ENCODE peak calls at places on chromosomes 13 and 19, in eight cellular contexts. S, X, F, A, R, T, B and O are unnamed samples.

GRCh38 chr19:46271488-46272197 is 25.2 kb upstream of the HIF3A start:
- DNase-seq in A (no peak), X (peak), B (peak), F (peak), S (peak), T (no peak), R (no peak), O (peak)

GRCh38 chr19:48473161-48473966 is 4.2 kb downstream of the CYTH2 start:
- DNase-seq in X (no peak), T (no peak), B (no peak), A (no peak), F (no peak), R (no peak), S (no peak), O (no peak)

GRCh38 chr13:44437356-44438233 is 64.0 kb downstream of the SERP2 start:
- DNase-seq in F (peak), T (no peak), S (peak), A (no peak), B (peak), X (peak), R (no peak), O (peak)

GRCh38 chr19:738509-739128 is 12.3 kb upstream of the MISP start:
- DNase-seq in F (no peak), S (no peak), T (no peak), R (no peak), X (no peak), A (no peak), B (no peak), O (no peak)

GRCh38 chr19:7442423-7442822 is 46.4 kb downstream of the PEX11G start:
- DNase-seq in B (no peak), A (peak), S (peak), T (no peak), R (no peak), F (no peak), X (no peak), O (peak)

GRCh38 chr19:47697863-47698609 is 15.2 kb upstream of the EHD2 start:
- DNase-seq in A (peak), B (peak), S (peak), X (peak), T (peak), F (no peak), R (peak), O (peak)

GRCh38 chr19:8517551-8518442 is 3.8 kb upstream of the ZNF414 start:
- DNase-seq in B (no peak), R (no peak), S (peak), F (no peak), X (no peak), A (no peak), T (no peak), O (peak)

GRCh38 chr13:39327080-39327479 is 275.9 kb downstream of the LHFPL6 start:
- DNase-seq in R (no peak), A (no peak), B (no peak), F (no peak), X (no peak), T (no peak), S (no peak), O (no peak)

GRCh38 chr19:30744741-30745475 is 372.7 kb downstream of the ZNF536 start:
- DNase-seq in S (no peak), B (no peak), R (no peak), T (no peak), F (no peak), X (no peak), A (no peak), O (no peak)

GRCh38 chr13:42384265-42384664 is 112.3 kb downstream of the AKAP11 start:
- DNase-seq in A (no peak), X (peak), R (peak), B (no peak), T (no peak), F (no peak), S (no peak), O (no peak)

GRCh38 chr19:35860818-35861639 is 4.3 kb downstream of the KIRREL2 start:
- DNase-seq in R (no peak), B (no peak), F (no peak), A (no peak), S (peak), X (no peak), T (no peak), O (no peak)
- H3K4me3 ChIP-seq in R (no peak), B (no peak), F (no peak), A (no peak), S (no peak), X (no peak), T (no peak), O (no peak)

GRCh38 chr19:13043285-13043684 is 48.0 kb downstream of the NFIX start:
- DNase-seq in R (no peak), B (no peak), F (no peak), X (no peak), S (no peak), A (peak), T (no peak), O (no peak)
- TF ChIP-seq CTCF in R (no peak), B (no peak), F (no peak), X (no peak), S (no peak), A (no peak), T (no peak), O (no peak)

GRCh38 chr19:58563823-58564222 is 5.4 kb upstream of the UBE2M start:
- DNase-seq in T (no peak), A (peak), S (no peak), X (no peak), R (no peak), F (no peak), B (no peak), O (no peak)
- H3K4me3 ChIP-seq in T (no peak), A (no peak), S (no peak), X (no peak), R (no peak), F (no peak), B (no peak), O (no peak)

GRCh38 chr13:113537205-113537604 is 46.7 kb upstream of the DCUN1D2 start:
- DNase-seq in X (no peak), B (no peak), S (no peak), T (peak), F (no peak), R (no peak), A (no peak), O (no peak)

GRCh38 chr13:113539176-113539575 is 45.4 kb upstream of the TFDP1 start:
- DNase-seq in S (no peak), B (no peak), A (no peak), F (no peak), X (no peak), R (no peak), T (peak), O (no peak)

GRCh38 chr13:113536461-113537110 is 46.1 kb upstream of the DCUN1D2 start:
- DNase-seq in X (no peak), S (no peak), T (peak), R (no peak), F (no peak), B (no peak), A (no peak), O (no peak)

GRCh38 chr13:113538689-113539058 is 45.9 kb upstream of the TFDP1 start:
- DNase-seq in F (no peak), A (no peak), X (no peak), S (no peak), R (no peak), T (peak), B (no peak), O (no peak)

GRCh38 chr13:113537909-113538688 is 46.5 kb upstream of the TFDP1 start:
- DNase-seq in X (no peak), B (no peak), S (no peak), F (no peak), A (no peak), R (no peak), T (peak), O (no peak)
- TF ChIP-seq CTCF in X (no peak), B (no peak), S (no peak), F (no peak), A (no peak), R (no peak), T (no peak), O (no peak)

GRCh38 chr13:101417043-101417406 is 717 bp upstream of the NALCN start:
- DNase-seq in X (peak), F (no peak), S (peak), R (no peak), B (peak), A (no peak), T (no peak), O (no peak)
- H3K4me3 ChIP-seq in X (peak), F (peak), S (no peak), R (peak), B (peak), A (peak), T (peak), O (peak)

GRCh38 chr19:3298853-3299449 is 67.4 kb upstream of the NFIC start:
- DNase-seq in R (no peak), A (no peak), F (no peak), T (no peak), B (no peak), X (no peak), S (no peak), O (no peak)

GRCh38 chr19:3304871-3305423 is 61.4 kb upstream of the NFIC start:
- DNase-seq in X (peak), T (peak), S (peak), B (peak), A (peak), F (no peak), R (peak), O (peak)

DNA sequence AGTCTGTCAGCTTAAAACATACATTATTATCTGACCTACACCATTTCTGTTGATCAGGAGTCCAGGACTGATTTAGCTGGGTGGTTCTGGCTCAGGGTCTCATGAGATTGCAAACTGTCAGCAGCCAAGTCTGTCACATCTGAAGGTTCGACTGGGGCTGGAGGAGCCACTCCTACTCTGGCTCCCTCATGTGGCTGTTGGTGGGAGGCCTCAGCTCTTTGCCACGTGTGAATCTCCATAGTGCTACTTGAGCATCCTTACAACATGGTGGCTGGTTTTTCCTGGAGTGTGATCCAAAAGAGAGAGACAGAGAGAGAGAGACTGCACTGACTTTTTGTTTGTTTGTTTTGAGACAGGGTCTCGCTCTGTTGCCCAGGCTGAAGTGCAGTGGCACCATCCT is 63.6 kb upstream of the NFIC start:
- DNase-seq in B (peak), A (no peak), R (no peak), F (no peak), T (no peak), X (no peak), S (no peak), O (no peak)
- TF ChIP-seq CTCF in B (no peak), A (no peak), R (peak), F (no peak), T (no peak), X (peak), S (no peak), O (no peak)

DNA sequence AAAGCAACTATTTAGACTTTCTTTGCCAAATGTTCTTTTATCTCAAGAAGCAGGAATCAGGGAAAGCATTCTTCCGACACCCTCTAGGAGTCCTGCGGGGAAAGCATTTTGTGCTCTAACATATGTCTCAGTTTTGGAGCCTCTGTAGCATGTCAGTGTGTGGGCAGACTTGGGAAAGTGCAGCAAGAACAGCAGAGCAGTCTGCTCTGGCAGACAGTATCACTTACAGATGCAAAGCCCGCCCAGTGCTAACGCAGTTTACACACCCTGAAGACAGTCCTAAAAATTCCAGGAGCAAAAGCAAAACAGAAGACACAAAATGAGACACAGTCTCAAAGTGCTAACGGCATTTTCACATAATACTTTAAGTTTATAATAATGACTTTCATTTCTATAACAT is 393.5 kb downstream of the KLF12 start:
- DNase-seq in B (no peak), R (no peak), X (peak), S (peak), F (no peak), A (no peak), T (no peak), O (peak)
- H3K4me3 ChIP-seq in B (no peak), R (no peak), X (no peak), S (no peak), F (no peak), A (no peak), T (no peak), O (peak)

GRCh38 chr19:16522559-16523377 is 19.5 kb downstream of the CHERP start:
- DNase-seq in X (no peak), B (no peak), F (no peak), R (no peak), A (no peak), S (no peak), T (no peak), O (no peak)

GRCh38 chr19:16519230-16519687 is 23.0 kb downstream of the CHERP start:
- DNase-seq in X (no peak), B (no peak), A (no peak), F (no peak), S (no peak), T (no peak), R (no peak), O (no peak)

GRCh38 chr19:16520074-16520973 is 21.9 kb downstream of the CHERP start:
- DNase-seq in A (no peak), S (no peak), B (no peak), X (no peak), F (no peak), R (no peak), T (no peak), O (no peak)

GRCh38 chr19:16520986-16521624 is 21.1 kb downstream of the CHERP start:
- DNase-seq in F (no peak), B (no peak), A (no peak), R (no peak), X (no peak), S (no peak), T (no peak), O (no peak)

DNA sequence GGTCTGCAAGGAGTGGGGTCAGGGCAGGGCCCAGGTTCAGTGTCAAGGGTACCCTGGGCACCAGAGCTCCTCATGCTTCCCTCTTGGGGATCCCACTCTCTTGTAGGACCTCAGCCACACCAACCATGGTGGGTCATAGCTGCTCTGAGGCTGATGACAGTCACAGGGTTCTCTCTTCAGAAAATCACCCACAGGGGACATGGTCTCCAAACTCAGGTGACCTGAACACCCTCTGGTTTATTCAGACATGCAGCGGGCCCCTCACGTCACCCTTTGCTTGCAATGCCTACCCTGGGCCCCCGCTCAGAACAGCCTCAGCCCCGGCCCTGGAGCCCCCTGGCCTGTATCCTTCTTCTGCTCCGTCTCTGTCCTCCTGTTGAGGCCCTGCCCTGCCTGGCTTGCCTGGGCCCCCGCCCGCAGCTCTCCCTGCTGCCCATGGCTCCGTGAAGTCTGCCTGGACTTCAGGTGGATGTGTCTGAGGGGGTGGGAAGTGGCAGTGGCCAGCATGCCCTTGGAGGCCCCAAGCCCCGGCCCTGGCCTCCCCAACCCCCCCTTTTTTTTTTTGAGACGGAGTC is 20.4 kb downstream of the CHERP start:
- DNase-seq in F (no peak), R (no peak), T (no peak), B (no peak), A (no peak), S (no peak), X (no peak), O (no peak)
- TF ChIP-seq CTCF in F (no peak), R (no peak), T (no peak), B (no peak), A (no peak), S (no peak), X (no peak), O (no peak)